ENCODE peak calls at places on chromosome 6, in five cellular contexts. I is A549, E is tibial nerve, X is uterus, C is breast epithelium. L is an unnamed sample.

GRCh38 chr6:44009425-44010321 is 117.6 kb downstream of the MRPL14 start:
- DNase-seq in I (no peak), E (no peak), X (peak), C (peak), L (no peak)

GRCh38 chr6:131982740-131983259 is 31.6 kb upstream of the CCN2 start:
- DNase-seq in I (no peak), E (no peak), X (no peak), C (no peak), L (no peak)

GRCh38 chr6:93992976-93993375 is 573.6 kb upstream of the EPHA7 start:
- DNase-seq in I (no peak), E (no peak), X (no peak), C (no peak), L (no peak)

GRCh38 chr6:12113190-12113578 is 101.1 kb downstream of the HIVEP1 start:
- DNase-seq in I (no peak), E (no peak), X (no peak), C (no peak), L (no peak)

GRCh38 chr6:160253242-160253641 is 5.4 kb downstream of the SLC22A2 start:
- DNase-seq in I (peak), E (no peak), X (no peak), C (no peak), L (no peak)

GRCh38 chr6:12148317-12148801 is 136.2 kb downstream of the HIVEP1 start:
- DNase-seq in I (peak), E (no peak), X (no peak), C (no peak), L (no peak)

GRCh38 chr6:7185561-7185960 is 77.8 kb downstream of the RREB1 start:
- DNase-seq in I (no peak), E (no peak), X (no peak), C (no peak), L (no peak)

GRCh38 chr6:117907600-117908245 is 659 bp downstream of the SLC35F1 start:
- DNase-seq in I (no peak), E (no peak), X (no peak), C (no peak), L (peak)

GRCh38 chr6:16758163-16758975 is 2.9 kb downstream of the ATXN1 start:
- DNase-seq in I (no peak), E (no peak), X (no peak), C (no peak), L (no peak)

GRCh38 chr6:48389146-48390043 is 278.4 kb upstream of the PTCHD4 start:
- DNase-seq in I (no peak), E (no peak), X (no peak), C (no peak), L (no peak)

GRCh38 chr6:122005661-122006060 is 393.8 kb upstream of the HSF2 start:
- DNase-seq in I (no peak), E (no peak), X (no peak), C (no peak), L (no peak)

GRCh38 chr6:110876170-110876773 is 1.7 kb downstream of the AMD1 start:
- DNase-seq in I (peak), E (peak), X (peak), C (peak), L (peak)

GRCh38 chr6:110874880-110875547 is 429 bp downstream of the AMD1 start:
- DNase-seq in I (peak), E (no peak), X (no peak), C (no peak), L (peak)

GRCh38 chr6:110877154-110877564 is 2.6 kb downstream of the AMD1 start:
- DNase-seq in I (no peak), E (no peak), X (no peak), C (no peak), L (no peak)

GRCh38 chr6:110875548-110876169 is 1.1 kb downstream of the AMD1 start:
- DNase-seq in I (peak), E (no peak), X (peak), C (no peak), L (peak)

DNA sequence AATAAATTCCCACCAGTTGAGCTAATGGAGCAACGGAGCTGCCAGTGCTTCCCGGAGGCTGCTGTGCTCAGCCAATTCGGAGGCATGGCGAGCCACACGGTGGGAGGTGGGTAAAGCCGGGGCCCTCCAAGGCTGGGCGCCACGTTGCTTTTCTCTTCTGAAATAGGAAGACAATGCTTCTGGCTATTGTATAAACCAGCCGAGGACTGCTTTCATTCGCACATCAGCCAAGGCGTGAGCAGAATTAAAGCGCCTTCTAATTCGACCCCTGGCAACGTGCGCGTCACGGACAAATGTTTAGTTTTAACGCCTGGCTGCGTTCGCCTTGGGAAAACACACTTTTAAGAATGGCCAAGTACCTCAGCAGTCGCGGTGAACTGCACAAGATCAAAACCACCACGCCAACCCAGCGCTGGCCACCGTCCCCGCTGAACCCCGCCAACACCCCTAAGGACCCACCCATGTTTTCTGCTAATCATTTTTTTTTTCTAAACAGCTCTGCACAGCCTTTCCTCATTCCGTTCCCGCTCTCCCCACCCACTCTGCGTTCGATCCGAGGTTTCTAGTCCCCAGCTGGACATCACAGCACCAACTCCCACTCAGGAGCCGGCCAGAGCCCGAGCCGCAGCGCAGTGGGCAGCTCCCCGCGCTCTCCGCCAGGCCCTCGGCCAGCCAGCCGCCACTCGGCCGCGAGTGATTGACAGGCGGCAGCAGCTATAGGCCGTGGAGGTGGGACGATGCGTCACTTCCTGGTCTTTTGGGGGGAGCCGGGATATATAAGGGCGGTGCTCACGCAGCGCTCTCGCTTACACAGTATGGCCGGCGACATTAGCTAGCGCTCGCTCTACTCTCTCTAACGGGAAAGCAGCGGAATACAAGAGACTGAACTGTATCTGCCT is at the start of gene AMD1:
- DNase-seq in I (peak), E (peak), X (peak), C (peak), L (peak)
- TF ChIP-seq POLR2A in I (peak), E (peak), X (peak), C (peak), L (peak)

DNA sequence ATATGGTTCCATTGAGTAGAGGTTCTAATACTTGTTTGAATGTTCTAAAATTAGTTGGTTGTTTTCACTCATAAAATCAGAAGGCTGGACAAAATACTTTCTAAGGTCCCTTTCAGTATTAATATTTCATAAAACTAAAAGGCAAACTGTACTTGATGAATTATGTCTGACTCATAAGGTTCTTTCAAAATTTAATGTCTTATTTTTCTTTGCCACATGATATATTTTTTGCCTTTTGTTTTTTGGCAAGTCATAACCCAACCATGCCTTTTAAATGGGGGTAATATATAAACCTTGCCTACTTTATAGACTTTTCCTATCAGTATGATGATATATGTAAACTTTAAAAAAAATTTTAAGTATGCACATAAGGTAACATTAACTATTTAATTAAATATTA is 244.7 kb downstream of the PTPRK start:
- DNase-seq in I (no peak), E (no peak), X (no peak), C (no peak), L (no peak)
- H3K4me3 ChIP-seq in I (no peak), E (no peak), X (no peak), C (no peak), L (no peak)

DNA sequence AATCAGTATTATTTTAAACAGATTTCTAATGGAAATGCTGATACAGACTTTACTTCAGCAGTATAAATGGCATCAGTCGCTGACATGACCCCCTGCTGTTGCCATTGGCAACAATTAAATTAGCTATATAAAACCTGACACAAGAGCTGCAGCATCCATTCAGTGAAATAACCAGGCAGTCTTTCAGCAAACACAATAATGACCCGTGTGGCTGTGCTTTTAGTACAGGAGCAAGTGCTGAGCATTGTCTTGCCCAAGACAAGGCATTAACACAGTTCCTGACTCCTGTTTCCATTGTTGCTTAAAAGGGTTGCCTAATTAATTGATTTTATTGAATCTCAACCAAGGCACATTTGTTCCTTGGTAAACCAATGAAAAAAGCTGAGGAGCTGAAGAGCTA is 382.1 kb downstream of the HACE1 start:
- DNase-seq in I (no peak), E (no peak), X (no peak), C (no peak), L (no peak)
- TF ChIP-seq POLR2A in I (no peak), E (no peak), X (no peak), C (no peak), L (no peak)

DNA sequence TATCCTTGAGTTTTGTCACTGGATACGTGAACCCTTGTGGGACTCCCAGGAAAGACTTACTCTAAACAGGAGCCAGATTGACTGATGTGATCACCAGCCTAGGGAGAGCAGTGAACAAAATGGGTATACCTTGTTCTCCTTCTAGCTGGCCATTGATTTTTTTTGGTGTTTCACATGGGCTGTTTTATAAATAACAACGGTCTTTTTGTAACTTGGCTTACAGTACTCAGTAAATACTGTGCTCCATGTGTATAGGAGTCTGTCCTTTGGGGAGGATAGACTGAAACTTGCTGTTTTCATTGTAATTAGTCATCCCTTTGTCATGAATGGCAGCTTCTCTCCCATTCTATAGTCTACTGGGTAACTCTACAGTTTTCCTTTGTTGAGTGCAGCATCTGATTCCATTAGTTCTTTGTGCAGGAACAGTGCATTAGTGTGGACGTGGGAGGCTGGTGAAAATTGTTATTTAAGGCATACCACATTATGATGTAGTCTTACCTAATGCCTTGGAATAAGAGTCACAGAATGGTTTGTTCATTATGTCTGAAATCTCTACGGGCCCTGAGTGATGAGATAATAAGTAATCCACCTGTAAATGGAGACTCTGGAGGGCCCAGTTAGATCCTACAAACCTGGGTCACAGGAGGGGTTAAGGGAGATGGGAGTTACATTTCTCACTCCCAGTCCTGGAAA is 89.5 kb downstream of the TIAM2 start:
- DNase-seq in I (no peak), E (no peak), X (no peak), C (no peak), L (no peak)
- H3K4me3 ChIP-seq in I (no peak), E (no peak), X (no peak), C (no peak), L (no peak)

GRCh38 chr6:113809818-113810217 is 47.3 kb upstream of the MARCKS start:
- DNase-seq in I (no peak), E (no peak), X (no peak), C (no peak), L (no peak)
- TF ChIP-seq POLR2A in I (no peak), E (no peak), X (no peak), C (no peak), L (no peak)

GRCh38 chr6:140480852-140481251 is 1106.4 kb upstream of the CITED2 start:
- DNase-seq in I (no peak), E (no peak), X (no peak), C (no peak), L (no peak)
- H3K4me3 ChIP-seq in I (no peak), E (no peak), X (no peak), C (no peak), L (no peak)

DNA sequence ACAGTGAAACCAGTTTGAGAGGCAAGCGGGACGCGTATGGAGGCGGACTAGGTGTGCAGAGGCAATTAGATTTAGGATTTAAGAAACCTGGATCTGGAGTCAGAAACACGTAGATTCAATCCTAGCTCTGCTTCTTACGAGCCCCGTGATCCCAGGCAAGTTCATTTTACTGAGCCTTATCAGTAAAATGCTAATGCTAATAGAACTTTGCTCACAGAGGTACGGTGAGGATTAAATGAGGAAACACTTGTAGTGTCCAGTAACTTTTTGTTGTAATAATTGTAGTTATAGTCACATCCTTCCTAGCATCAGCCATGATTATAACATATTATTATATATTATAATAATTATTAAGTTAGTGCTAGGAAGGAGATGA is 21.2 kb downstream of the DEF6 start:
- DNase-seq in I (no peak), E (no peak), X (no peak), C (no peak), L (no peak)
- TF ChIP-seq POLR2A in I (no peak), E (no peak), X (no peak), C (no peak), L (no peak)

DNA sequence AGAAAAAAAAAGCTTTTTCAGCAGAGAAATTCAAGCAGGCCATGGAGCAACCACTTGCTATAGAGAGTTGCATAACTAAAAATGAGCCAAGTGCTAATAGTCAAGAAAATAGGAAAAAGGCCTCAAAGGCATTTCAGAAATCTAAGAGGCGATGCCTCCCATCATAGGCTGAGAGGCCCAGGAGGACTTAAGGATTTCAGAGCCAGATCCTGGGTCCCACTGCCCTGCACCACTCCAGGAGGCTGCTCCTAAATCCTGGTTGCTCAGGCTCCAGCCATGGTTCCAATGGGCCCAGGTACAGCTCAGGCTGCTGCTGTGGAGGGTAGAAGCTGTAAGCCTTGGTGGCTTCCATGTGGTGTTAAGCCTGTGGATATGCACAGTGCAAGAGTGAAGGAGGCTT is 5.5 kb downstream of the ZNF391 start:
- DNase-seq in I (no peak), E (no peak), X (no peak), C (no peak), L (no peak)
- H3K4me3 ChIP-seq in I (no peak), E (no peak), X (no peak), C (no peak), L (no peak)

L was measured in Peyer's patch.